ENCODE peak calls at places on chromosome 19, in nine cellular contexts. R, M, Z, O, Y, F, X, B and W are unnamed samples.

GRCh38 chr19:8001995-8002849 is 3.2 kb downstream of the ELAVL1 start:
- DNase-seq in R (peak; percentile 85), M (peak; percentile 63), Z (peak; percentile 76), O (peak; percentile 36), Y (peak; percentile 91), F (peak; percentile 81), X (peak; percentile 12), B (peak; percentile 81), W (no peak)

GRCh38 chr19:34172661-34173144 is 399 bp downstream of the LSM14A start:
- DNase-seq in R (no peak), M (no peak), Z (peak; percentile 24), O (no peak), Y (no peak), F (no peak), X (no peak), B (peak; percentile 42), W (no peak)

GRCh38 chr19:14530005-14530348 is 583 bp downstream of the TECR start:
- DNase-seq in R (no peak), M (no peak), Z (no peak), O (no peak), Y (peak; percentile 88), F (no peak), X (no peak), B (no peak), W (no peak)

GRCh38 chr19:33677745-33678426 is 56.1 kb downstream of the CHST8 start:
- DNase-seq in R (no peak), M (no peak), Z (no peak), O (no peak), Y (peak; percentile 34), F (peak; percentile 59), X (no peak), B (no peak), W (no peak)

GRCh38 chr19:6062274-6062673 is 48.0 kb downstream of the RFX2 start:
- DNase-seq in R (peak; percentile 79), M (no peak), Z (peak; percentile 75), O (peak; percentile 40), Y (peak; percentile 79), F (no peak), X (no peak), B (peak; percentile 71), W (no peak)

GRCh38 chr19:21569497-21569870 is 64.1 kb downstream of the ZNF429 start:
- DNase-seq in R (peak; percentile 73), M (no peak), Z (no peak), O (peak; percentile 46), Y (peak; percentile 80), F (no peak), X (no peak), B (no peak), W (no peak)

GRCh38 chr19:30669329-30670010 is 297.3 kb downstream of the ZNF536 start:
- DNase-seq in R (no peak), M (peak; percentile 60), Z (peak; percentile 56), O (no peak), Y (peak; percentile 84), F (peak; percentile 76), X (no peak), B (peak; percentile 52), W (no peak)

GRCh38 chr19:11693505-11694499 is 44.9 kb downstream of the ZNF823 start:
- DNase-seq in R (no peak), M (no peak), Z (no peak), O (peak; percentile 25), Y (no peak), F (peak; percentile 11), X (no peak), B (no peak), W (no peak)

GRCh38 chr19:5392476-5392875 is 51.9 kb upstream of the PTPRS start:
- DNase-seq in R (no peak), M (no peak), Z (no peak), O (no peak), Y (no peak), F (no peak), X (no peak), B (no peak), W (no peak)

GRCh38 chr19:41442473-41443360 is at the start of gene ERICH4:
- DNase-seq in R (no peak), M (no peak), Z (no peak), O (no peak), Y (peak; percentile 58), F (no peak), X (no peak), B (no peak), W (no peak)

GRCh38 chr19:48370955-48371354 is 6.8 kb downstream of the SYNGR4 start:
- DNase-seq in R (no peak), M (no peak), Z (no peak), O (no peak), Y (no peak), F (no peak), X (no peak), B (no peak), W (no peak)

GRCh38 chr19:44689290-44690130 is 9.4 kb upstream of the CEACAM16 start:
- DNase-seq in R (peak; percentile 78), M (peak; percentile 60), Z (peak; percentile 76), O (peak; percentile 25), Y (peak; percentile 90), F (peak; percentile 81), X (no peak), B (peak; percentile 67), W (no peak)

GRCh38 chr19:40742477-40742876 is 7.8 kb downstream of the ACTMAP start:
- DNase-seq in R (no peak), M (no peak), Z (no peak), O (no peak), Y (no peak), F (no peak), X (no peak), B (no peak), W (no peak)

GRCh38 chr19:46604781-46605355 is 3.7 kb downstream of the CALM3 start:
- DNase-seq in R (no peak), M (peak; percentile 21), Z (no peak), O (no peak), Y (peak; percentile 42), F (no peak), X (no peak), B (no peak), W (no peak)

GRCh38 chr19:46180701-46181385 is 32.8 kb downstream of the IGFL2 start:
- DNase-seq in R (no peak), M (no peak), Z (no peak), O (peak; percentile 78), Y (no peak), F (no peak), X (no peak), B (no peak), W (peak; percentile 56)

GRCh38 chr19:35055715-35056179 is 14.2 kb downstream of the HPN start:
- DNase-seq in R (no peak), M (no peak), Z (no peak), O (no peak), Y (no peak), F (no peak), X (no peak), B (no peak), W (no peak)

GRCh38 chr19:7534531-7534980 is 961 bp upstream of the PNPLA6 start:
- DNase-seq in R (peak; percentile 72), M (no peak), Z (peak; percentile 73), O (peak; percentile 83), Y (no peak), F (peak; percentile 66), X (no peak), B (peak; percentile 74), W (no peak)

DNA sequence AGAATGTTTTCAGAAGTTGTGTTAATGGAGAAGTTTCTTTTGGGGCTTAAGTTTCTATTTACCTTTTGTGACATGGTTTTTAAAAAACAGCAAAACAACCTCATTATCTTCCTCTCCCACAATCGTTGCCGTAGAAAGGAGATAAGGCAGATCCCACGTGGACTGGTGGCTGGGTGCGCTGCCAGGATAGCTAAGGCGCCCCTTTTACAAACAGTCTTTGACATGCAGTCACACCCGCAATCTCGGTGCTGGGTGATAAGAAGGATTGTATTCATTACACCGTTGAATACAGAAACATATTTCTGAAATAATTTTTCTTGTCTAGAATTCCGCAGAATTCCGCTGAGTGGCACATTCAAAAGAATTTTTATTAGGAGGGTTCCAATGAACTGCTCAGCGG is 271.1 kb downstream of the UQCRFS1 start:
- DNase-seq in R (no peak), M (no peak), Z (no peak), O (no peak), Y (no peak), F (no peak), X (no peak), B (no peak), W (no peak)
- H3K27ac ChIP-seq in R (no peak overlapping the region), M (no peak overlapping the region), Z (no peak overlapping the region), O (no peak overlapping the region), Y (no peak overlapping the region), F (no peak overlapping the region), X (no peak overlapping the region), B (no peak overlapping the region), W (no peak overlapping the region)

DNA sequence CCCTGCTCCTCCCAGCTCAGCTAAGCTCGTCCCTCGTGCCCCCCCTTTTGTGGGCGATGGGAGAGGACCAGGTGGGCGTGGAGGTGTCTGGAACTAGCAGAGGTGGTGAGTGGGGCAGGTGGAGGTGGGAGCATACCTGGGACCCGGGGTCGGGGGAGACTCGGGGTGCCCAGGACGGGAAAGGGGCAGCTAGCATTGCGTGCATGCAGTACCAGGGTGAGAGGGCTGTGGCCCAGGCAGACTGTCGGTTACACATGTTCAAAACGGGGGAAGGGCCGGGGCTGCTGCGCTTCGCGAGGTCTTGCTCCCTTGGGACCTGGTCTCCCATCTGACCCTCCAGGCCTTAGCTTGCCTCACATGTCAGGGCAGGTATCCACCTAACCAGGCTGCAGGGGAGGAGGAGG is 9.1 kb downstream of the TLE5 start:
- DNase-seq in R (no peak), M (no peak), Z (no peak), O (no peak), Y (peak; percentile 63), F (no peak), X (no peak), B (no peak), W (no peak)
- H3K27ac ChIP-seq in R (no peak overlapping the region), M (no peak overlapping the region), Z (no peak overlapping the region), O (no peak overlapping the region), Y (no peak overlapping the region), F (peak overlapping the region; percentile 22), X (peak overlapping the region; percentile 96), B (no peak overlapping the region), W (no peak overlapping the region)

GRCh38 chr19:2974342-2974932 is 2.9 kb upstream of the TLE6 start:
- DNase-seq in R (peak; percentile 71), M (peak; percentile 42), Z (peak; percentile 65), O (peak; percentile 13), Y (peak; percentile 74), F (no peak), X (no peak), B (peak; percentile 69), W (no peak)
- H3K27ac ChIP-seq in R (peak overlapping the region; percentile 51), M (peak overlapping the region; percentile 45), Z (peak overlapping the region; percentile 36), O (no peak overlapping the region), Y (peak overlapping the region; percentile 62), F (no peak overlapping the region), X (peak overlapping the region; percentile 75), B (peak overlapping the region; percentile 84), W (no peak overlapping the region)

DNA sequence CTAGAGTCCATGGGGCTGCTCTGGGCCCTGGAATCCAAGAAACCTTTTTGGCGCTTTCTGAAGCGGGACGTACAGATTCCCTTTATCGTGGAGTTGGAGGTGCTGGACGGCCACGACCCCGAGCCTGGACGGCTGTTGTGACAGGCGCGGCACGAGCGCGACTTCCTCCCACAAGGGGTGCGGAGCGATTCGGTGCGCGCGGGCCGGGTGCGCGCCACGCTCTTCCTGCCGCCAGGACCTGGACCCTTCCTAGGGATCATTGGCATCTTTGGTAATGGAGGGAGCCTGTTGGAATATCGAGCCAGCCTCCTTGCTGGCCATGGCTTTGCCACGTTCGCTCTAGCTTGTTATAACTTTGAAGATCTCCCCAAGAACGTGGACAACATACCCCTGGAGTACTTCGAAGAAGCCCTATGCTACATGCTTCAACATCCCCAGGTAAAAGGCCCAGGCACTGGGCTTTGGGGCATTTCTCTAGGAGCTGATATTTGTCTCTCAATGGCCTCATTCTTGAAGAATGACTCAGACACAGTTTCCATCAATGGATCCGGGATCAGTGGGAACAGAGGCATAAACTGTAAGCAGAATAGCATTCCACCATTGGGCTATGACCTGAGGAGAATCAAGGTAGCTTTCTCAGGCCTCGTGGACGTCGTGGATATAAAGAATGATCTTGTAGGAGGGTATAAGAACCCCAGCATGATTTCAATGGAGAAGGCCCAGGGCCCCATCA is 3.5 kb upstream of the ZFP82 start:
- DNase-seq in R (no peak), M (no peak), Z (no peak), O (peak; percentile 14), Y (no peak), F (no peak), X (no peak), B (no peak), W (no peak)
- H3K27ac ChIP-seq in R (no peak overlapping the region), M (no peak overlapping the region), Z (peak overlapping the region; percentile 48), O (no peak overlapping the region), Y (peak overlapping the region; percentile 17), F (no peak overlapping the region), X (no peak overlapping the region), B (peak overlapping the region; percentile 38), W (no peak overlapping the region)